ENCODE peak calls at places on chromosome 5, in nine cellular contexts. J, X, C, B, L, G, Q, Z and W are unnamed samples.
A peak's percentile ranks its signal among the peaks of the same experiment; 100 is the strongest.

GRCh38 chr5:109125755-109126429 is 283.9 kb downstream of the PJA2 start:
- DNase-seq in Z (no peak), L (no peak), Q (no peak), J (peak; percentile 75), X (no peak), B (no peak), C (no peak), G (no peak), W (no peak)

GRCh38 chr5:42598311-42598710 is 158.3 kb upstream of the CCDC152 start:
- DNase-seq in L (no peak), B (no peak), G (no peak), C (no peak), Q (peak; percentile 57), X (no peak), J (no peak), Z (no peak), W (no peak)

GRCh38 chr5:84303315-84303714 is 81.4 kb downstream of the EDIL3 start:
- DNase-seq in C (no peak), B (no peak), J (no peak), G (no peak), X (no peak), L (no peak), Z (no peak), Q (no peak), W (no peak)

GRCh38 chr5:95317687-95318086 is 32.8 kb upstream of the MCTP1 start:
- DNase-seq in B (no peak), Q (no peak), L (no peak), G (no peak), C (no peak), J (no peak), Z (no peak), X (no peak), W (no peak)

GRCh38 chr5:134245101-134245604 is 19.3 kb upstream of the PPP2CA start:
- DNase-seq in Q (peak; percentile 91), G (no peak), X (no peak), L (no peak), Z (peak; percentile 86), B (no peak), C (no peak), J (peak; percentile 63), W (no peak)

GRCh38 chr5:150321784-150322183 is 19.1 kb upstream of the ARSI start:
- DNase-seq in Z (no peak), J (no peak), L (no peak), G (no peak), B (no peak), X (no peak), Q (peak; percentile 59), C (no peak), W (no peak)

GRCh38 chr5:43008369-43009158 is 31.6 kb downstream of the ANXA2R start:
- DNase-seq in X (no peak), J (peak; percentile 95), Z (peak; percentile 89), G (peak; percentile 87), C (peak; percentile 89), Q (peak; percentile 86), B (peak; percentile 92), L (no peak), W (no peak)

GRCh38 chr5:172981931-172982330 is 1.6 kb upstream of the ATP6V0E1 start:
- DNase-seq in B (no peak), X (no peak), C (no peak), Z (no peak), G (no peak), Q (no peak), L (no peak), J (no peak), W (no peak)

GRCh38 chr5:72366324-72366976 is 46.3 kb downstream of the PTCD2 start:
- DNase-seq in B (peak; percentile 73), G (peak; percentile 70), X (no peak), Z (peak; percentile 67), Q (peak; percentile 75), C (no peak), L (no peak), J (peak; percentile 77), W (no peak)

GRCh38 chr5:134846641-134846960 is 833 bp downstream of the C5orf24 start:
- DNase-seq in X (no peak), Q (peak; percentile 23), Z (peak; percentile 25), B (no peak), J (peak; percentile 12), L (no peak), G (peak; percentile 27), C (no peak), W (no peak)

GRCh38 chr5:179699640-179700298 is 1.0 kb downstream of the CANX start:
- DNase-seq in Z (peak; percentile 57), X (no peak), G (peak; percentile 45), J (peak; percentile 20), C (peak; percentile 6), Q (peak; percentile 34), B (no peak), L (no peak), W (no peak)

GRCh38 chr5:74136276-74136675 is 504.3 kb downstream of the ENC1 start:
- DNase-seq in Z (no peak), X (no peak), Q (no peak), L (no peak), J (no peak), C (no peak), B (no peak), G (no peak), W (no peak)

GRCh38 chr5:56705217-56705616 is 110.1 kb upstream of the MAP3K1 start:
- DNase-seq in Q (no peak), J (no peak), L (no peak), Z (no peak), G (no peak), C (no peak), X (no peak), B (no peak), W (no peak)

GRCh38 chr5:10253390-10253789 is 3.3 kb downstream of the CCT5 start:
- DNase-seq in L (no peak), B (no peak), Q (no peak), X (no peak), J (no peak), G (no peak), C (no peak), Z (no peak), W (no peak)

GRCh38 chr5:107478068-107478641 is 192.6 kb downstream of the EFNA5 start:
- DNase-seq in G (no peak), J (no peak), X (no peak), B (no peak), C (no peak), L (no peak), Z (no peak), Q (no peak), W (no peak)
- H3K4me1 ChIP-seq in G (no peaks in the 10 kb centered on the region), J (no peaks in the 10 kb centered on the region), X (no peaks in the 10 kb centered on the region), B (peaks cover 3% of the 10 kb centered on the region), C (peaks cover 38% of the 10 kb centered on the region), L (no peaks in the 10 kb centered on the region), Z (no peaks in the 10 kb centered on the region), Q (peaks cover 21% of the 10 kb centered on the region), W (peaks cover 29% of the 10 kb centered on the region)

GRCh38 chr5:13245982-13246601 is 698.4 kb downstream of the DNAH5 start:
- DNase-seq in X (no peak), L (peak; percentile 10), B (no peak), Z (no peak), Q (no peak), J (no peak), C (no peak), G (no peak), W (no peak)
- H3K27ac ChIP-seq in X (no peak overlapping the region), L (no peak overlapping the region), B (no peak overlapping the region), Z (no peak overlapping the region), Q (no peak overlapping the region), J (no peak overlapping the region), C (no peak overlapping the region), G (no peak overlapping the region), W (no peak overlapping the region)

GRCh38 chr5:128197911-128198522 is 114.5 kb downstream of the SLC12A2 start:
- DNase-seq in C (peak; percentile 9), Z (no peak), B (no peak), L (no peak), G (no peak), X (no peak), J (no peak), Q (no peak), W (no peak)
- H3K4me1 ChIP-seq in C (peaks cover 22% of the 10 kb centered on the region), Z (peaks cover 14% of the 10 kb centered on the region), B (no peaks in the 10 kb centered on the region), L (peaks cover 2% of the 10 kb centered on the region), G (peaks cover 4% of the 10 kb centered on the region), X (no peaks in the 10 kb centered on the region), J (no peaks in the 10 kb centered on the region), Q (no peaks in the 10 kb centered on the region), W (no peaks in the 10 kb centered on the region)

GRCh38 chr5:141510850-141511718 is 22.2 kb downstream of the PCDHGC5 start:
- DNase-seq in X (no peak), B (no peak), Q (no peak), L (no peak), Z (no peak), J (no peak), C (no peak), G (no peak), W (no peak)
- H3K27ac ChIP-seq in X (peak overlapping the region; percentile 40), B (no peak overlapping the region), Q (no peak overlapping the region), L (no peak overlapping the region), Z (no peak overlapping the region), J (no peak overlapping the region), C (no peak overlapping the region), G (no peak overlapping the region), W (peak overlapping the region; percentile 94)

DNA sequence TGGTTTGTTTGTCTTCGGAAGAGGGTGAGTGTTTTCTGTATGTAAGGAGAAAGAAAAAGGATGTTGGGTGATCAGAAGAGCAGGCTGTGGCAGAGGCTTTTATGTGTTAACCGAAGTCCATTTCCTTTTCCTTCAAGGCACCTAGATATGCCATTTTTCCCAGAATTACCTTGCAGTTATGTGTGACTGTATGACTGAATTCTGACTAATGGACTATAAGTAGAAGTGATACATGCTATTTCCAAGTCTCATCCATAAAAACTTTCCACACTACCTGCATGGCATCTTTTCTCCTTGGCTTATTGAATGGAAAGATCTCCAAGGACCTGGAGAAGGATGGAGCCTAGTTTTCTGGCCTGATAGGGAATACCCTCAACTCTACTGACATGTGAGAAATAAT is 10.6 kb upstream of the NDUFS4 start:
- DNase-seq in L (no peak), X (no peak), J (no peak), B (no peak), Z (no peak), Q (peak; percentile 44), G (no peak), C (no peak), W (no peak)
- H3K4me1 ChIP-seq in L (no peaks in the 10 kb centered on the region), X (no peaks in the 10 kb centered on the region), J (no peaks in the 10 kb centered on the region), B (no peaks in the 10 kb centered on the region), Z (peaks cover 5% of the 10 kb centered on the region), Q (no peaks in the 10 kb centered on the region), G (no peaks in the 10 kb centered on the region), C (no peaks in the 10 kb centered on the region), W (no peaks in the 10 kb centered on the region)